ENCODE peak calls at places on chromosomes 7 and 10, in four cellular contexts. R, M, P and G are unnamed samples.

GRCh38 chr10:117946525-117947070 is 100.1 kb downstream of the RAB11FIP2 start:
- DNase-seq in R (no peak), M (peak), P (no peak), G (peak)

GRCh38 chr10:113524120-113524519 is 28.7 kb upstream of the HABP2 start:
- DNase-seq in R (no peak), M (no peak), P (peak), G (peak)

GRCh38 chr7:150801242-150801945 is 825 bp downstream of the TMEM176A start:
- DNase-seq in R (peak), M (no peak), P (no peak), G (no peak)

GRCh38 chr7:74461970-74462706 is 8.4 kb downstream of the GTF2IRD1 start:
- DNase-seq in R (no peak), M (no peak), P (no peak), G (no peak)

GRCh38 chr7:140019606-140020005 is 43.1 kb downstream of the PARP12 start:
- DNase-seq in R (no peak), M (no peak), P (no peak), G (no peak)

GRCh38 chr10:85235258-85235657 is 906.9 kb downstream of the CCSER2 start:
- DNase-seq in R (no peak), M (no peak), P (no peak), G (no peak)

GRCh38 chr7:106895246-106895864 is 30.3 kb downstream of the PIK3CG start:
- DNase-seq in R (no peak), M (no peak), P (no peak), G (no peak)

GRCh38 chr7:141704112-141704511 is 2.1 kb upstream of the DENND11 start:
- DNase-seq in R (no peak), M (no peak), P (no peak), G (no peak)

GRCh38 chr7:149459540-149460433 is 1.1 kb downstream of the ZNF777 start:
- DNase-seq in R (no peak), M (peak), P (no peak), G (peak)

GRCh38 chr10:79221110-79222051 is 125.9 kb upstream of the PPIF start:
- DNase-seq in R (peak), M (no peak), P (no peak), G (peak)

GRCh38 chr10:60735244-60735643 is 43.0 kb upstream of the CDK1 start:
- DNase-seq in R (no peak), M (peak), P (no peak), G (no peak)

GRCh38 chr10:86900955-86901354 is 56.5 kb downstream of the MMRN2 start:
- DNase-seq in R (peak), M (no peak), P (peak), G (no peak)

GRCh38 chr7:14761506-14762296 is 140.8 kb downstream of the DGKB start:
- DNase-seq in R (peak), M (peak), P (no peak), G (peak)

GRCh38 chr7:44333971-44334733 is 8.8 kb upstream of the CAMK2B start:
- DNase-seq in R (no peak), M (no peak), P (no peak), G (no peak)

GRCh38 chr10:130443236-130443635 is 307.0 kb downstream of the GLRX3 start:
- DNase-seq in R (peak), M (no peak), P (no peak), G (no peak)

GRCh38 chr10:125137601-125138438 is 22.5 kb downstream of the CTBP2 start:
- DNase-seq in R (no peak), M (no peak), P (no peak), G (no peak)

GRCh38 chr7:106111671-106112117 is 418 bp downstream of the SYPL1 start:
- DNase-seq in R (peak), M (no peak), P (peak), G (no peak)

GRCh38 chr10:100148353-100149211 is 37.2 kb downstream of the ERLIN1 start:
- DNase-seq in R (no peak), M (peak), P (no peak), G (peak)

GRCh38 chr10:122558452-122558851 is 2.1 kb upstream of the DMBT1 start:
- DNase-seq in R (no peak), M (no peak), P (no peak), G (peak)

GRCh38 chr10:128631801-128632241 is 505.6 kb upstream of the MKI67 start:
- DNase-seq in R (no peak), M (peak), P (no peak), G (no peak)

GRCh38 chr7:15581352-15581951 is 19.6 kb upstream of the AGMO start:
- DNase-seq in R (no peak), M (no peak), P (no peak), G (no peak)

GRCh38 chr7:84412161-84412969 is 217.8 kb upstream of the SEMA3A start:
- DNase-seq in R (no peak), M (peak), P (no peak), G (peak)

GRCh38 chr7:45574521-45575500 is 643 bp downstream of the ADCY1 start:
- DNase-seq in R (no peak), M (peak), P (no peak), G (peak)

GRCh38 chr7:21086688-21087087 is 300.0 kb upstream of the SP8 start:
- DNase-seq in R (no peak), M (peak), P (no peak), G (peak)

GRCh38 chr10:107686095-107686494 is 521.6 kb upstream of the SORCS1 start:
- DNase-seq in R (no peak), M (no peak), P (peak), G (no peak)

GRCh38 chr7:75881436-75882095 is 2.7 kb downstream of the RHBDD2 start:
- DNase-seq in R (no peak), M (no peak), P (no peak), G (no peak)

GRCh38 chr10:47175181-47176080 is 124.6 kb upstream of the GDF10 start:
- DNase-seq in R (no peak), M (no peak), P (no peak), G (no peak)

GRCh38 chr10:43265799-43266721 is 805 bp downstream of the RASGEF1A start:
- DNase-seq in R (peak), M (peak), P (peak), G (peak)

GRCh38 chr7:72317335-72317734 is 94.8 kb downstream of the CALN1 start:
- DNase-seq in R (no peak), M (no peak), P (no peak), G (no peak)

GRCh38 chr10:67088035-67088434 is 162.2 kb downstream of the LRRTM3 start:
- DNase-seq in R (no peak), M (no peak), P (no peak), G (no peak)

GRCh38 chr7:81005254-81005653 is 86.4 kb upstream of the SEMA3C start:
- DNase-seq in R (no peak), M (no peak), P (no peak), G (no peak)

GRCh38 chr10:79252450-79252849 is 94.8 kb upstream of the PPIF start:
- DNase-seq in R (no peak), M (no peak), P (no peak), G (no peak)

GRCh38 chr7:6553460-6554044 is 2.3 kb upstream of the GRID2IP start:
- DNase-seq in R (no peak), M (no peak), P (no peak), G (no peak)

GRCh38 chr7:6558837-6559236 is 7.6 kb upstream of the GRID2IP start:
- DNase-seq in R (no peak), M (peak), P (no peak), G (peak)

GRCh38 chr7:6554848-6555247 is 3.6 kb upstream of the GRID2IP start:
- DNase-seq in R (no peak), M (no peak), P (no peak), G (no peak)

GRCh38 chr7:6559896-6560295 is 8.6 kb upstream of the GRID2IP start:
- DNase-seq in R (no peak), M (no peak), P (no peak), G (no peak)

DNA sequence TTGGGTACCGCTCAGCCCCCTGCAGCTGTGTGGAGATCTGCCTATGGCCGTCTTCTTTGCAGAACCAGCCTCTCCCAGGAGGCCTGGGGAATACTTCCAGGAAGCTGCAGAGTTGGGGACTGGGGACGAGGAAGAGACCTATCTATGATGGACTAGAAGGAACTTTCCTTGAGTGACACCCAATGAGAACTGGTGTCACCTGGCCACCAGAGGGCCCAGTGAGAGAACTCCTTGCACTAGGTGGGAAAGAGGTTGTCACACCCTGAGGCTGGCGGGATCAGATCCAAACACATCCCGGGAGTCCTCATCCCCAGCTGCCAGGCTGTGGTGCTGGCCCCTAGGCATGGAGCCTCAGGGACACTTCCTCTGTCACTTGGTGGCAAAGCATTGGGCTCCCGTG is 4.9 kb upstream of the GRID2IP start:
- DNase-seq in R (no peak), M (no peak), P (no peak), G (no peak)
- TF ChIP-seq CTCF in R (no peak), M (no peak), P (peak), G (peak)

DNA sequence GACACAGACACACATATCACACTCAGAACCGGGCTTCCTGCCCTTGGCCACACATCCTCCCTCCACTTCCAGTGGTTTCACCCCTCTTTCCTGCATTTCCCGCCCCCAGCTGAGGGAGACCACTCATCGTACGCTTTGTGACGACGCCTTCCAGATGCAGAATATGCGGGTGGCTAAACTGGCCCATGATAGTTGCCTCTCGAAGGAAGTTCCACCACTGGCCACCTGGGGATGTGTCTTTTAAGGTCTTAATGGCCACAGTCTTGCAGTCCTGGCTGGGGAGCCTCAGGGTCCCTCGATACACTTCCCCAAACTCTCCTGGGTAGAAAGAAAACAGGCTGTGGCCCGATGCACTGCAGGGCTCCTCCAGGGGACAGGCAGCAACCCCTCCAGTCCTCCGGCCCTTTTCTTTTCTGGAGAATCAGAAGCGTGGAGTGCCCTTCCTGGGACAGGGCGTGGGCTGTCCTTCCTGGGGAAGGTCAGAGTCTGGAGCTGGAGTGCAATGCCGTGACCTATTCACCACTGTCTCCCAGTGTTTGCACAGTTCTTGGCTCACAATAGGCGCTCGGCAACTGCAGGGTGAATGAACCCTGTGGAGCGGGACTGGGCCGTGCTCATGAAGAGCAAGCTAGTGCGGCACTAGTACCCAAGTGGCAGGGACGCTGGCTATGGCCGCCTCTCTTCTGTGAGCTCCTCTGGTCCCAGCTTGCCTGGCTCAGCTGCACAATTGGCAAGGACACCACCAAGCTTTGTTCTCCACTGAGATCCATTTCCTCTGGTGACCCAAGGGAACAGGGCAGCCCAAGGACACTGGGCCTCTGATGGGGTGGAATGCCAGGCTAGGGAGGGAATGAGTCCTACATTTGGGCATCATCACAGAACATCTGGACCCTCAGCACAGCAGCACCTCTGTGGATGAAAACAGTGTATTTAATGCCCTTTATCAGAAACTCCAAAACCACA is 13.2 kb downstream of the EPHA1 start:
- DNase-seq in R (no peak), M (no peak), P (peak), G (no peak)
- TF ChIP-seq CTCF in R (no peak), M (no peak), P (no peak), G (no peak)

GRCh38 chr7:27689045-27689877 is 26.6 kb upstream of the HIBADH start:
- DNase-seq in R (no peak), M (peak), P (no peak), G (peak)
- TF ChIP-seq CTCF in R (no peak), M (peak), P (peak), G (peak)

DNA sequence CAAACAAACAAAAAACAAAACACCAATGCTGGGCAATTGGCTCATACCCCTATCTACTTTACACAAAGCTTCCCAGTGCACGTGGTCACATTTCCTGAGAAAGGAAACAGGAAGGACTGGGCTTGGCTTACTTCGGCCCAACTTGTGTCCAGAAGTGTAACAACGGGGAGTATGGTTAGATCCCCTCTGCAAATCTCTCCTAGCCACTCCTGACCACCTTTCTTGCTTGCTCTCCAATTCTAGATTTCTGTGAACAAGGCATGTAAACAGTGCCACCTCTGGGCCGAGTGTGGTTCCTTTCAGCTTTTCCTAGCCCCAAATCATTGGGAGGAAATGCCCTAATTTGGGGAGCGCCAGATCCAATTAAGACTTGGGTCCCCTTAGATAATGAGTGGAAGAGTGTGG is 21.0 kb upstream of the FRAT2 start:
- DNase-seq in R (no peak), M (no peak), P (no peak), G (peak)
- TF ChIP-seq CTCF in R (peak), M (no peak), P (peak), G (peak)

GRCh38 chr7:147547252-147547897 is 1043.2 kb upstream of the C7orf33 start:
- DNase-seq in R (no peak), M (peak), P (peak), G (peak)
- TF ChIP-seq CTCF in R (no peak), M (peak), P (peak), G (peak)